ENCODE peak calls at places on chromosomes 16 and 17, in six cellular contexts. O is HTR-8/SVneo; A is memory B cell; W is iPS DF 6.9; V is stimulated activated CD4-positive, alpha-beta T cell treated with anti-CD3 and anti-CD28 coated beads, TNF-alpha, amount 100 ng/mL, for 1 hour; P is HCT116. K is an unnamed sample.

GRCh38 chr17:16363749-16364536 is 10.7 kb upstream of the CENPV start:
- DNase-seq in W (no peak), P (peak), O (peak), V (peak), A (peak), K (peak)

GRCh38 chr17:81373536-81374160 is 21.6 kb upstream of the BAHCC1 start:
- DNase-seq in A (no peak), W (no peak), P (no peak), O (no peak), V (no peak), K (no peak)

GRCh38 chr17:47801906-47802305 is 19.7 kb downstream of the OSBPL7 start:
- DNase-seq in O (no peak), V (no peak), P (no peak), A (no peak), W (no peak), K (peak)

GRCh38 chr17:67245694-67246397 is 850 bp upstream of the HELZ start:
- DNase-seq in W (no peak), O (peak), A (peak), V (no peak), P (no peak), K (peak)

GRCh38 chr17:65071861-65072260 is 15.3 kb upstream of the GNA13 start:
- DNase-seq in V (no peak), W (no peak), A (no peak), O (no peak), P (no peak), K (no peak)

GRCh38 chr16:84754353-84754856 is 54.6 kb downstream of the USP10 start:
- DNase-seq in V (peak), W (peak), O (peak), P (peak), A (peak), K (peak)

GRCh38 chr16:3030128-3030871 is 6.4 kb downstream of the BICDL2 start:
- DNase-seq in V (no peak), A (no peak), O (no peak), P (no peak), W (no peak), K (no peak)

GRCh38 chr16:2692948-2693651 is 10.8 kb downstream of the KCTD5 start:
- DNase-seq in V (no peak), A (no peak), O (no peak), P (no peak), W (no peak), K (peak)

GRCh38 chr16:85303354-85303883 is 191.1 kb upstream of the CIBAR2 start:
- DNase-seq in P (peak), V (peak), A (peak), O (no peak), W (no peak), K (peak)

GRCh38 chr16:86353934-86354333 is 156.4 kb upstream of the FOXF1 start:
- DNase-seq in A (no peak), O (no peak), V (no peak), P (no peak), W (no peak), K (no peak)

GRCh38 chr17:77100009-77100408 is 40.8 kb upstream of the SEC14L1 start:
- DNase-seq in W (no peak), O (no peak), A (no peak), V (no peak), P (no peak), K (no peak)

GRCh38 chr17:14776791-14777190 is 475.9 kb downstream of the HS3ST3B1 start:
- DNase-seq in P (no peak), V (no peak), W (no peak), A (no peak), O (no peak), K (no peak)

GRCh38 chr17:57286372-57287105 is 30.2 kb downstream of the MSI2 start:
- DNase-seq in O (no peak), A (no peak), W (no peak), V (no peak), P (no peak), K (no peak)

GRCh38 chr17:61570118-61570517 is 20.9 kb downstream of the NACA2 start:
- DNase-seq in P (peak), W (no peak), V (no peak), A (no peak), O (no peak), K (no peak)

GRCh38 chr17:72192409-72193192 is 71.8 kb downstream of the SOX9 start:
- DNase-seq in V (no peak), A (no peak), P (no peak), W (no peak), O (no peak), K (no peak)

GRCh38 chr17:2251098-2251497 is 52.5 kb downstream of the SMG6 start:
- DNase-seq in V (no peak), P (no peak), W (no peak), A (no peak), O (no peak), K (no peak)

GRCh38 chr17:5785343-5785742 is 201.0 kb upstream of the NLRP1 start:
- DNase-seq in O (no peak), P (no peak), W (no peak), V (no peak), A (no peak), K (no peak)

GRCh38 chr16:57824880-57825279 is 22.6 kb upstream of the KIFC3 start:
- DNase-seq in O (no peak), V (no peak), A (no peak), P (no peak), W (no peak), K (no peak)

GRCh38 chr17:83080641-83081560 is 1.5 kb downstream of the METRNL start:
- DNase-seq in V (no peak), O (no peak), W (no peak), A (peak), P (no peak), K (peak)

GRCh38 chr17:19274893-19275292 is 37.7 kb downstream of the EPN2 start:
- DNase-seq in P (no peak), V (no peak), A (no peak), W (no peak), O (no peak), K (no peak)

GRCh38 chr17:34249497-34249877 is 5.6 kb upstream of the CCL2 start:
- DNase-seq in A (no peak), V (no peak), O (no peak), W (no peak), P (no peak), K (no peak)

GRCh38 chr17:17681744-17682292 is 560 bp downstream of the RAI1 start:
- DNase-seq in O (no peak), P (no peak), V (no peak), A (peak), W (no peak), K (peak)

GRCh38 chr16:56551796-56552738 is 12.8 kb upstream of the MT4 start:
- DNase-seq in P (no peak), W (no peak), A (no peak), O (no peak), V (no peak), K (no peak)

GRCh38 chr16:80288616-80289015 is 252.2 kb upstream of the DYNLRB2 start:
- DNase-seq in O (no peak), P (no peak), W (no peak), A (no peak), V (no peak), K (no peak)

GRCh38 chr17:33927732-33928133 is 327.4 kb upstream of the CCL2 start:
- DNase-seq in W (no peak), P (no peak), O (peak), V (no peak), A (no peak), K (no peak)

GRCh38 chr16:19804538-19805323 is 79.9 kb downstream of the GPRC5B start:
- DNase-seq in V (no peak), A (no peak), P (no peak), W (peak), O (no peak), K (no peak)

K was measured in ecto neural progenitor cell.